ENCODE peak calls at places on chromosomes 3 and 15, in six cellular contexts. N is neural progenitor cell, H is SK-N-SH, J is psoas muscle, R is cardiac muscle cell, S is brain microvascular endothelial cell. M is an unnamed sample. For H3K36me3, the result is how much of the 10 kb centered on the place peaks cover.

GRCh38 chr3:44529927-44530326 is 25.1 kb upstream of the ZKSCAN7 start:
- DNase-seq in N (no peak), H (no peak), J (no peak), R (no peak), S (peak), M (no peak)

GRCh38 chr3:172561894-172562664 is 38.8 kb upstream of the TNFSF10 start:
- DNase-seq in N (no peak), H (no peak), J (no peak), R (no peak), S (no peak), M (no peak)

GRCh38 chr3:39479701-39480414 is 12.4 kb downstream of the MOBP start:
- DNase-seq in N (no peak), H (no peak), J (no peak), R (no peak), S (no peak), M (no peak)

GRCh38 chr3:190382082-190382481 is 5.9 kb upstream of the CLDN16 start:
- DNase-seq in N (no peak), H (no peak), J (no peak), R (no peak), S (no peak), M (peak)

GRCh38 chr3:72949016-72949415 is 47.6 kb upstream of the PPP4R2 start:
- DNase-seq in N (no peak), H (no peak), J (no peak), R (no peak), S (no peak), M (no peak)

GRCh38 chr15:64686130-64686735 is 89.2 kb downstream of the RBPMS2 start:
- DNase-seq in N (peak), H (peak), J (no peak), R (peak), S (peak), M (no peak)

GRCh38 chr3:168220609-168221008 is 124.9 kb upstream of the GOLIM4 start:
- DNase-seq in N (no peak), H (no peak), J (no peak), R (no peak), S (peak), M (no peak)

GRCh38 chr3:164233951-164234350 is 844.3 kb downstream of the SI start:
- DNase-seq in N (no peak), H (no peak), J (no peak), R (no peak), S (no peak), M (no peak)

GRCh38 chr3:196179380-196180308 is 31.6 kb downstream of the ZDHHC19 start:
- DNase-seq in N (peak), H (peak), J (peak), R (no peak), S (no peak), M (no peak)

GRCh38 chr3:44685128-44685800 is 27.2 kb upstream of the ZNF502 start:
- DNase-seq in N (peak), H (peak), J (peak), R (peak), S (peak), M (peak)

GRCh38 chr3:11698326-11699082 is 54.8 kb upstream of the VGLL4 start:
- DNase-seq in N (no peak), H (no peak), J (no peak), R (no peak), S (no peak), M (no peak)

GRCh38 chr15:49135342-49135857 is 20.0 kb downstream of the COPS2 start:
- DNase-seq in N (no peak), H (no peak), J (no peak), R (no peak), S (no peak), M (no peak)

GRCh38 chr3:40930131-40930538 is 269.2 kb upstream of the CTNNB1 start:
- DNase-seq in N (no peak), H (no peak), J (no peak), R (peak), S (peak), M (no peak)

GRCh38 chr3:71521940-71522876 is 61.3 kb downstream of the FOXP1 start:
- DNase-seq in N (no peak), H (no peak), J (no peak), R (no peak), S (no peak), M (no peak)

GRCh38 chr15:40161693-40162401 is 978 bp downstream of the BUB1B start:
- DNase-seq in N (no peak), H (no peak), J (no peak), R (no peak), S (no peak), M (no peak)

GRCh38 chr3:128366652-128367051 is 100.0 kb downstream of the DNAJB8 start:
- DNase-seq in N (no peak), H (no peak), J (no peak), R (no peak), S (no peak), M (no peak)

GRCh38 chr3:183968846-183969245 is 48.8 kb downstream of the ABCC5 start:
- DNase-seq in N (no peak), H (no peak), J (no peak), R (no peak), S (no peak), M (peak)

GRCh38 chr15:28994830-28995180 is 109.0 kb downstream of the APBA2 start:
- DNase-seq in N (no peak), H (no peak), J (no peak), R (no peak), S (no peak), M (no peak)

GRCh38 chr15:78629031-78629715 is 8.4 kb upstream of the CHRNA3 start:
- DNase-seq in N (no peak), H (no peak), J (no peak), R (no peak), S (no peak), M (no peak)

GRCh38 chr3:123791898-123792297 is 92.2 kb downstream of the MYLK start:
- DNase-seq in N (no peak), H (no peak), J (peak), R (no peak), S (no peak), M (no peak)

GRCh38 chr3:60365360-60365759 is 885.9 kb downstream of the FHIT start:
- DNase-seq in N (no peak), H (no peak), J (no peak), R (no peak), S (no peak), M (no peak)

GRCh38 chr3:152574461-152575079 is 260.4 kb upstream of the P2RY1 start:
- DNase-seq in N (peak), H (peak), J (peak), R (peak), S (peak), M (no peak)

GRCh38 chr3:121072128-121072527 is 164.1 kb downstream of the STXBP5L start:
- DNase-seq in N (no peak), H (no peak), J (no peak), R (no peak), S (no peak), M (no peak)

DNA sequence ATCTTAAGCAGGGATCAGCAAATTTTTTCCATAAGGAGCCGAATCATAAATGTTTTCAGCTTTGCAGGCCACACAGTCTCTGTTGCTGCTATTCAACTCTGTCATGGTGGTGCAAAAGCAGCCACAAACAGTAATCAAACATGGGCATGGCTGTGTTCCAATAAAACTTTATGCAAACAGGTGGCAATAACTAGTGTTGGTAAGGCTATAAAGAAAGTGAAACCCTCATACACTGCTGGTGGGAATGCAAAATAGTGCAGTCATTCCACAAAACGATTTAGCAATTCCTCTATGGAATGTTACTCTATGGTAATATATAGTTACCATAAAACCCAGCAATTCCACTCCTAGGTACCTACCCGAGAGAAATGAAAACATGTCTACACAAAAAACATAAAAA is 14.0 kb upstream of the MRPS25 start:
- DNase-seq in N (no peak), H (no peak), J (no peak), R (no peak), S (no peak), M (no peak)
- H3K36me3 ChIP-seq in N (under half), H (under half), J (under half), R (half or more), S (half or more), M (under half)

DNA sequence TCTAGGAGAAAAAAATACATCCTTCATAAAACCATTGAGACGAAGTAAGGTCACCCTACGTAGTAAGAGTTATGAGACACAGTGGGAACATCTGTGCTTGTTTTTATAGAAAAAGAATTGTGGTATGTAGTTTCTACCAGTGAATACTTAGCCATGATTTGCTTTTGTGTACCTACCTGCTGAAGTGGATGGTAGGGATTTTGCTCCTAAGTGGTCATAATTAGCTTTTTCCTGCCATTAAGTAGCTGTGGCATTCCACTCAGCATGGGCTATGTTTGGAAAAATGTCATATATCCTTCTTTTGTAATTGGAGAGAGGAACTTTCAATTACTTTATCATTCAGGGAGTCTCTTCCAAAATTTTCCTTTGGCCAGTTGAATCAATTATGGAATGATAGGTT is 63.7 kb downstream of the CHD2 start:
- DNase-seq in N (no peak), H (no peak), J (no peak), R (no peak), S (no peak), M (no peak)
- H3K36me3 ChIP-seq in N (half or more), H (half or more), J (under half), R (half or more), S (half or more), M (under half)

GRCh38 chr15:59678620-59679019 is 10.5 kb downstream of the BNIP2 start:
- DNase-seq in N (no peak), H (no peak), J (no peak), R (no peak), S (no peak), M (no peak)
- H3K36me3 ChIP-seq in N (under half), H (half or more), J (under half), R (half or more), S (half or more), M (under half)

GRCh38 chr15:42734076-42734672 is 2.8 kb downstream of the CDAN1 start:
- DNase-seq in N (no peak), H (no peak), J (no peak), R (no peak), S (no peak), M (no peak)
- H3K36me3 ChIP-seq in N (under half), H (under half), J (under half), R (under half), S (under half), M (under half)

DNA sequence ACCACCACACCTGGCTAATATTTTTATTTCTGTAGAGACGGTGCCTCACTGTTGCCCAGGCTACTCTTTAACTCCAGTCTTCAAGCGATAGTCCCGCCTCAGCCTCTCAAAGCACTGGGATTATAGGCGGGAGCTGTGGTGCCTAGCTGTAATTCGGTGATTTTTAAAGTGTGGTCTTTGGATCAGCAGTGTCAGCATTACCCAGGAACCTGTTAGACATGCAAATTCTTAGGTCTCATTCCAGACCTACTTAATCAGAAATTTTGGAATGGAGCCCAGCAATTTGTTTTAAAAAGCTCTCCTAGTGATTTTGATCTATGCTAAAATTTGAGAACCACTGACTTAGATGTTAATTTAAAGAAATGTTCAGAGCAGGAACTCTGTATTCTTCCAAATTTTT is 51.9 kb downstream of the GOLM2 start:
- DNase-seq in N (no peak), H (no peak), J (no peak), R (no peak), S (peak), M (peak)
- H3K36me3 ChIP-seq in N (under half), H (under half), J (under half), R (under half), S (under half), M (under half)

GRCh38 chr15:34855397-34855796 is 60.0 kb upstream of the ACTC1 start:
- DNase-seq in N (no peak), H (peak), J (no peak), R (no peak), S (no peak), M (peak)
- H3K36me3 ChIP-seq in N (under half), H (half or more), J (under half), R (under half), S (under half), M (under half)

GRCh38 chr3:141288331-141288990 is 56.8 kb downstream of the PXYLP1 start:
- DNase-seq in N (no peak), H (no peak), J (no peak), R (no peak), S (no peak), M (no peak)
- H3K36me3 ChIP-seq in N (under half), H (under half), J (under half), R (under half), S (under half), M (under half)

GRCh38 chr15:59137566-59137965 is 32.6 kb downstream of the CCNB2 start:
- DNase-seq in N (no peak), H (no peak), J (no peak), R (no peak), S (no peak), M (no peak)

GRCh38 chr15:59131456-59131855 is 26.5 kb downstream of the CCNB2 start:
- DNase-seq in N (no peak), H (no peak), J (no peak), R (no peak), S (no peak), M (no peak)

GRCh38 chr15:59133921-59134427 is 29.0 kb downstream of the CCNB2 start:
- DNase-seq in N (no peak), H (no peak), J (no peak), R (no peak), S (no peak), M (no peak)

GRCh38 chr15:59131955-59132562 is 27.1 kb downstream of the CCNB2 start:
- DNase-seq in N (no peak), H (no peak), J (no peak), R (no peak), S (no peak), M (no peak)
- H3K36me3 ChIP-seq in N (under half), H (half or more), J (under half), R (under half), S (half or more), M (under half)

GRCh38 chr3:37526511-37526910 is 335.2 kb upstream of the CTDSPL start:
- DNase-seq in N (no peak), H (no peak), J (peak), R (no peak), S (no peak), M (peak)
- H3K36me3 ChIP-seq in N (under half), H (under half), J (under half), R (under half), S (under half), M (under half)